ENCODE peak calls at places on chromosomes 2 and 18, in eight cellular contexts. L is SJSA1; C is left ventricle myocardium inferior; X is SJCRH30; Z is neural progenitor cell; P is suprapubic skin; N is CD4-positive, alpha-beta T cell; B is psoas muscle. F is an unnamed sample.

GRCh38 chr2:76281176-76281841 is 570.6 kb upstream of the GCFC2 start:
- DNase-seq in X (no peak), Z (no peak), C (no peak), L (no peak), P (no peak), N (no peak), B (no peak), F (no peak)

GRCh38 chr18:77056399-77057015 is 76.1 kb downstream of the MBP start:
- DNase-seq in N (no peak), P (no peak), L (no peak), X (no peak), B (no peak), Z (peak; percentile 63), C (no peak), F (no peak)

GRCh38 chr2:17578466-17578928 is 38.0 kb downstream of the VSNL1 start:
- DNase-seq in Z (no peak), L (no peak), P (no peak), N (no peak), X (no peak), B (no peak), C (no peak), F (no peak)

GRCh38 chr2:25286025-25286400 is 55.7 kb downstream of the DNMT3A start:
- DNase-seq in L (no peak), P (no peak), N (peak; percentile 77), B (no peak), Z (no peak), C (no peak), X (no peak), F (no peak)

GRCh38 chr2:39519886-39520285 is 82.8 kb upstream of the MAP4K3 start:
- DNase-seq in L (no peak), X (no peak), C (no peak), Z (no peak), P (no peak), B (no peak), N (no peak), F (no peak)

GRCh38 chr2:1509271-1509995 is 96.2 kb downstream of the TPO start:
- DNase-seq in P (peak; percentile 29), X (no peak), N (peak; percentile 59), C (no peak), B (no peak), Z (no peak), L (no peak), F (no peak)

GRCh38 chr2:145394181-145394580 is 874.3 kb upstream of the ZEB2 start:
- DNase-seq in L (no peak), B (no peak), P (no peak), X (no peak), Z (no peak), N (no peak), C (no peak), F (no peak)

GRCh38 chr2:177983183-177983788 is 89.3 kb downstream of the PDE11A start:
- DNase-seq in P (no peak), C (no peak), L (peak; percentile 36), B (no peak), Z (peak; percentile 69), N (no peak), X (peak; percentile 26), F (no peak)

GRCh38 chr18:24364177-24364576 is 33.4 kb downstream of the OSBPL1A start:
- DNase-seq in L (no peak), B (no peak), P (no peak), C (no peak), N (no peak), Z (no peak), X (no peak), F (no peak)

GRCh38 chr2:95231723-95232122 is 24.4 kb downstream of the ZNF892 start:
- DNase-seq in B (no peak), X (peak; percentile 83), Z (peak; percentile 65), P (no peak), C (peak; percentile 17), N (peak; percentile 3), L (peak; percentile 4), F (no peak)

GRCh38 chr2:135744761-135745314 is 3.2 kb downstream of the UBXN4 start:
- DNase-seq in B (no peak), X (peak; percentile 54), L (peak; percentile 33), C (no peak), P (no peak), Z (peak; percentile 34), N (no peak), F (no peak)

GRCh38 chr2:241950878-241951331 is 81.4 kb downstream of the RTP5 start:
- DNase-seq in C (peak; percentile 72), N (peak; percentile 56), Z (peak; percentile 94), B (peak; percentile 82), X (peak; percentile 80), L (peak; percentile 65), P (peak; percentile 84), F (peak; percentile 85)

GRCh38 chr2:206920936-206921335 is 18.4 kb upstream of the CPO start:
- DNase-seq in P (no peak), L (no peak), C (no peak), X (no peak), N (no peak), Z (no peak), B (no peak), F (no peak)

GRCh38 chr2:70893186-70893585 is 42.5 kb upstream of the ATP6V1B1 start:
- DNase-seq in P (no peak), L (no peak), N (no peak), C (no peak), X (no peak), Z (no peak), B (no peak), F (no peak)

GRCh38 chr2:64932327-64933216 is 56.6 kb upstream of the SLC1A4 start:
- DNase-seq in P (no peak), X (no peak), N (no peak), B (no peak), Z (no peak), C (no peak), L (no peak), F (no peak)

GRCh38 chr2:134671498-134671897 is 47.3 kb downstream of the TMEM163 start:
- DNase-seq in X (no peak), N (no peak), B (no peak), Z (peak; percentile 17), P (no peak), L (no peak), C (no peak), F (no peak)

GRCh38 chr2:37215255-37215654 is 16.1 kb downstream of the CEBPZ start:
- DNase-seq in P (no peak), L (no peak), N (no peak), C (no peak), Z (no peak), B (no peak), X (no peak), F (no peak)

GRCh38 chr2:17892726-17893534 is 14.5 kb downstream of the KCNS3 start:
- DNase-seq in C (no peak), Z (peak; percentile 22), X (peak; percentile 52), N (no peak), B (no peak), L (no peak), P (no peak), F (no peak)

GRCh38 chr2:218026676-218027425 is 24.1 kb upstream of the TNS1 start:
- DNase-seq in N (no peak), Z (no peak), C (peak; percentile 62), L (no peak), X (no peak), P (peak; percentile 78), B (peak; percentile 75), F (no peak)

GRCh38 chr2:230441188-230441897 is 25.3 kb downstream of the SP100 start:
- DNase-seq in Z (no peak), P (no peak), N (peak; percentile 34), X (no peak), L (peak; percentile 35), B (peak; percentile 34), C (no peak), F (no peak)

DNA sequence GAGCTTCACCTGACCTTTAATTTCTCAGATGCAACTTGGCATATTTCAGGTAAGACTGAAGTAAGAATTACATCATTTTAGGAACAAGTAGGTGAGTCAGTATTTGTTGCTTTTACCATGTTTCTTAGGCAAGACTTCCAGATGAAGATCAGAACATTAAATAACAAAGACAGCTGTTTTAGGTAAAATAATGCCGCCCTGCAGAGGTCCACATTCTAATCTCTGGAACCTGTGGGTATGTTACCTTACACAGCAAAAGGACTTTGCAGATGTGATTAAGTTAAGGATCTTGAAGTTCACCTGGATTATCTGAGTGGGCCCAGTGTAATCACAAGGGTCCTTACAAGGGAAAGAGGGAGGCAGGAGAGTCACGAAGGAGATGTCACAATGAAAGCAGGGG is 39.3 kb downstream of the ICOS start:
- DNase-seq in N (no peak), C (no peak), Z (no peak), P (no peak), B (no peak), X (no peak), L (no peak), F (no peak)
- H3K27me3 ChIP-seq in N (no peaks in the 10 kb centered on the region), C (peaks cover 6% of the 10 kb centered on the region), Z (no peaks in the 10 kb centered on the region), P (no peaks in the 10 kb centered on the region), B (no peaks in the 10 kb centered on the region), X (no peaks in the 10 kb centered on the region), L (no peaks in the 10 kb centered on the region), F (no peaks in the 10 kb centered on the region)

GRCh38 chr2:120477198-120477597 is 131.3 kb downstream of the INHBB start:
- DNase-seq in Z (no peak), B (no peak), P (peak; percentile 53), L (no peak), X (no peak), N (no peak), C (no peak), F (peak; percentile 17)
- H3K27me3 ChIP-seq in Z (peaks cover 96% of the 10 kb centered on the region), B (no peaks in the 10 kb centered on the region), P (no peaks in the 10 kb centered on the region), L (no peaks in the 10 kb centered on the region), X (no peaks in the 10 kb centered on the region), N (no peaks in the 10 kb centered on the region), C (peaks cover 9% of the 10 kb centered on the region), F (no peaks in the 10 kb centered on the region)

DNA sequence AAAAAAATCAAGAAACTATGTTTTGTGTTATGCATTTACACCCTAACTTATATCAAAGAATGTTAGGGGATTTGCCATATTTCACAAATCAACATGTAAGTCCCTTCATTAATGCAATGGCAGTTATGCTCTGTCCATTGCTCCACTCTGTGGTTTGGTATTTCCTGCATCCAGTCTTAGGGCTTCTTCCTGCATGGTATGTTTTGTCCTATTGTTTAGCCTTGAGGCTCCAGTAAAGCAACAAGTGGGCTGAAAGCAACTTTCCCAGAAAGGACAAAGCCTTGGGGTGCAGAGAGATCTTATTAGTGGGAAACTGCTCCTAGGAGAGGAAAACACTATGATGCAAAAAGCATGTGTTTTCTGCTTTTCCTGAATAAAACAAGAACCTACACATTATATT is 474.1 kb downstream of the IRS1 start:
- DNase-seq in B (no peak), Z (peak; percentile 55), C (no peak), L (peak; percentile 14), N (no peak), X (no peak), P (no peak), F (no peak)
- H3K27me3 ChIP-seq in B (no peaks in the 10 kb centered on the region), Z (no peaks in the 10 kb centered on the region), C (no peaks in the 10 kb centered on the region), L (no peaks in the 10 kb centered on the region), N (no peaks in the 10 kb centered on the region), X (no peaks in the 10 kb centered on the region), P (no peaks in the 10 kb centered on the region), F (no peaks in the 10 kb centered on the region)

DNA sequence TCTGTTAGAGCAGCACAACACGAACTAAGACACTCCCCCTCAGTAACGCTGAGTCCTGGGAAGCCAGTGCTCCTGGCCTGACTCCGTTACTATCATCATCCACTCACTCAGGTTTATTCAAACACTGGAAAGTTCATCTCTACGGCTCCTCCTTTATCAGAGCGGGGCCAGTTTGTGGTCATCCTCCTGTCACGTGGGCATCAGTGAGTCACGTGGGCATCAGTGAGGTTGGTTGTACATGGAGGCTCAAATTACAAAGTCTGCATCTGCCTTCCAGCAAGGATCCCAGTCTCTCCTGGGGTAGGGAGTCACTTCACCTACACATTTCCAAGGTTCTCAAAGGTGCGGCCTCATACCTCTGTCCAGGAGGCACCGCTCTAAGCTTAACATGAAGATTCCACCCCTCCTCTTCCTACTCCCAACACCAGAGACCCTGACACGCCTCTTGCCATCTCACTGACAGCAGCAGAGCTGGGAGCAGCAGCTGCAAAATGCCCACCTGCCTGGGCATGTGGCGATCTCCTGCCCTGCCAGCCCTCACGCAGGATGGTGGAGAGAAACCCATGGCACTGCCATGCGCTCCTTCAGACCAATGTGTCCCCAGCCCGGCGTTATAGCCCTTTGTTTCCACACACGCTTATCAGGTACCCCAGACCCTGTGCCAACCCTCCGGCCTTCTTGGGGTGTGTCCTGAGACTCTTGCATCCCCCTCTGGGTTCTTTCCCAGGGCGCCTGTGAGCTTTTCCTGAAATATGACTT is 99.2 kb upstream of the PTPRM start:
- DNase-seq in C (no peak), B (no peak), Z (no peak), N (no peak), X (peak; percentile 56), P (no peak), L (no peak), F (no peak)
- H3K27me3 ChIP-seq in C (no peaks in the 10 kb centered on the region), B (no peaks in the 10 kb centered on the region), Z (no peaks in the 10 kb centered on the region), N (no peaks in the 10 kb centered on the region), X (no peaks in the 10 kb centered on the region), P (no peaks in the 10 kb centered on the region), L (peaks cover 3% of the 10 kb centered on the region), F (no peaks in the 10 kb centered on the region)